ENCODE peak calls at places on chromosomes 2 and 18, in five cellular contexts. One of them, this sample, is unnamed. For H3K4me1, the result is how much of the 10 kb centered on the place peaks cover.

GRCh38 chr2:142041105-142041504 is 89.7 kb downstream of the LRP1B start:
- DNase-seq in stomach: no peak
- DNase-seq in Peyer's patch: no peak
- DNase-seq in vagina: no peak
- DNase-seq in MM.1S: no peak
- DNase-seq in this sample: no peak

GRCh38 chr2:77488141-77488540 is 34.0 kb downstream of the LRRTM4 start:
- DNase-seq in vagina: no peak
- DNase-seq in stomach: no peak
- DNase-seq in Peyer's patch: no peak
- DNase-seq in MM.1S: no peak
- DNase-seq in this sample: no peak

GRCh38 chr2:109435866-109436634 is 177.7 kb downstream of the SEPTIN10 start:
- DNase-seq in MM.1S: no peak
- DNase-seq in Peyer's patch: no peak
- DNase-seq in stomach: no peak
- DNase-seq in vagina: no peak
- DNase-seq in this sample: peak

GRCh38 chr2:123688504-123688903 is 336.6 kb upstream of the CNTNAP5 start:
- DNase-seq in vagina: no peak
- DNase-seq in stomach: no peak
- DNase-seq in Peyer's patch: no peak
- DNase-seq in MM.1S: no peak
- DNase-seq in this sample: no peak

GRCh38 chr18:50947899-50948298 is 19.9 kb upstream of the ELAC1 start:
- DNase-seq in Peyer's patch: no peak
- DNase-seq in stomach: no peak
- DNase-seq in vagina: no peak
- DNase-seq in MM.1S: no peak
- DNase-seq in this sample: no peak

GRCh38 chr2:637406-637776 is 39.8 kb downstream of the TMEM18 start:
- DNase-seq in Peyer's patch: no peak
- DNase-seq in stomach: no peak
- DNase-seq in MM.1S: no peak
- DNase-seq in vagina: peak
- DNase-seq in this sample: no peak

GRCh38 chr2:99775585-99775984 is 285.8 kb upstream of the REV1 start:
- DNase-seq in MM.1S: no peak
- DNase-seq in Peyer's patch: no peak
- DNase-seq in stomach: no peak
- DNase-seq in vagina: no peak
- DNase-seq in this sample: no peak

GRCh38 chr2:44877417-44877816 is 64.1 kb upstream of the SIX3 start:
- DNase-seq in MM.1S: no peak
- DNase-seq in vagina: no peak
- DNase-seq in stomach: no peak
- DNase-seq in Peyer's patch: no peak
- DNase-seq in this sample: no peak

GRCh38 chr2:47208852-47209606 is 53.9 kb upstream of the STPG4 start:
- DNase-seq in vagina: no peak
- DNase-seq in MM.1S: no peak
- DNase-seq in Peyer's patch: no peak
- DNase-seq in stomach: no peak
- DNase-seq in this sample: no peak

GRCh38 chr18:57998461-57998860 is 45.6 kb upstream of the NEDD4L start:
- DNase-seq in stomach: no peak
- DNase-seq in vagina: no peak
- DNase-seq in Peyer's patch: no peak
- DNase-seq in MM.1S: no peak
- DNase-seq in this sample: no peak

GRCh38 chr2:65320042-65320711 is 92.5 kb downstream of the ACTR2 start:
- DNase-seq in stomach: no peak
- DNase-seq in MM.1S: no peak
- DNase-seq in vagina: no peak
- DNase-seq in Peyer's patch: no peak
- DNase-seq in this sample: no peak

GRCh38 chr2:215808996-215809395 is 204.4 kb downstream of the MREG start:
- DNase-seq in vagina: no peak
- DNase-seq in MM.1S: no peak
- DNase-seq in stomach: no peak
- DNase-seq in Peyer's patch: no peak
- DNase-seq in this sample: no peak
- TF ChIP-seq CTCF in vagina: no peak
- TF ChIP-seq CTCF in MM.1S: no peak
- TF ChIP-seq CTCF in stomach: no peak
- TF ChIP-seq CTCF in Peyer's patch: no peak
- TF ChIP-seq CTCF in this sample: no peak

GRCh38 chr2:102032368-102033027 is 40.7 kb downstream of the IL1R2 start:
- DNase-seq in vagina: no peak
- DNase-seq in Peyer's patch: no peak
- DNase-seq in MM.1S: no peak
- DNase-seq in stomach: no peak
- DNase-seq in this sample: no peak

GRCh38 chr2:102033028-102033749 is 41.4 kb downstream of the IL1R2 start:
- DNase-seq in MM.1S: peak
- DNase-seq in vagina: no peak
- DNase-seq in Peyer's patch: peak
- DNase-seq in stomach: peak
- DNase-seq in this sample: peak

GRCh38 chr2:102030855-102031527 is 39.2 kb downstream of the IL1R2 start:
- DNase-seq in stomach: no peak
- DNase-seq in Peyer's patch: no peak
- DNase-seq in vagina: no peak
- DNase-seq in MM.1S: no peak
- DNase-seq in this sample: no peak

GRCh38 chr2:102034683-102035606 is 43.2 kb downstream of the IL1R2 start:
- DNase-seq in vagina: no peak
- DNase-seq in MM.1S: no peak
- DNase-seq in Peyer's patch: no peak
- DNase-seq in stomach: no peak
- DNase-seq in this sample: no peak

DNA sequence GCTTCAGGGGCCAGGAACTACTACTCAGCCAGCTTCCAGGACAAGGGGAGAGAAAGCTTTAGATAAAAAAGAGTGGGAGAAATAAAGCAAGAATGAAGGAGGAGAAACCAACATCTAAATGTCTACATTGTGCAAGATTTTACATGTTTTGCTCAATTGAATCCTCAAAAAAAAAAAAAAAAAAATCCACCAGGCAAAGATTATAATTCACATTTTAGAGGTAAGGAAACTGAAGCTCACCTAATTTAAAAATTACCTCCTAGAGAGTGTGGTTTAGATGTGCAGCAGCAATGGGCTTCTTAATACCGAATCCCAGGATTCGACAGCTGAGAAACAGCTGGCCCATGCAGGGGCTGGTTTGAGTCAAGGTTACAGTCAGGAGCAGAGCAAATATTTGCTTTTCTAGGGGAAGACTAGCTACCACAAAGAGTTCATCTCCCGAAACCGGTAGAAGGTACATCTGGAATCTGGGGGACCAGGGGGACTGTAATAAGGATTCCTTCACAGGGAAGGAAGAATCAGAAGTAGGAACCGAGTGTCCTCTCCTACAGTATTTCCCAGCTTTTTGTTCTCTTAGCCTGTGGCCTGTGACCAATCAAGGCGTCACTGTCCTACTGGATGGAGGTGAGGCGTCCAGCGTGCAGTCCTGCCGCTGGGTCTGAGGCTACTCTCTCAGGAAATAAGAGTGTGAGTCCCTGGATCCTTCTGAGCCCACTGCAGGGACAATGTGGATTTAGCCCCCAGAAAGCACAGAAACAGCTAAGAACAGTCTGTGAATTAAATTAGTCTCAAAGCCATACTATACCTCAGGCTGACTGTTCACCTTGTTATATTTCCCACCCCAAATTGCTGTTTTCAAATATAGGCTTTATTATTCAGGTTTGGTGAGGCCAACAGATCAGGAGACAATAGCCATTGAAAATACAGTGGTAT is 42.3 kb downstream of the IL1R2 start:
- DNase-seq in Peyer's patch: no peak
- DNase-seq in stomach: no peak
- DNase-seq in MM.1S: no peak
- DNase-seq in vagina: no peak
- DNase-seq in this sample: no peak
- H3K4me1 ChIP-seq in Peyer's patch: under half
- H3K4me1 ChIP-seq in stomach: under half
- H3K4me1 ChIP-seq in MM.1S: under half
- H3K4me1 ChIP-seq in vagina: half or more
- H3K4me1 ChIP-seq in this sample: under half

DNA sequence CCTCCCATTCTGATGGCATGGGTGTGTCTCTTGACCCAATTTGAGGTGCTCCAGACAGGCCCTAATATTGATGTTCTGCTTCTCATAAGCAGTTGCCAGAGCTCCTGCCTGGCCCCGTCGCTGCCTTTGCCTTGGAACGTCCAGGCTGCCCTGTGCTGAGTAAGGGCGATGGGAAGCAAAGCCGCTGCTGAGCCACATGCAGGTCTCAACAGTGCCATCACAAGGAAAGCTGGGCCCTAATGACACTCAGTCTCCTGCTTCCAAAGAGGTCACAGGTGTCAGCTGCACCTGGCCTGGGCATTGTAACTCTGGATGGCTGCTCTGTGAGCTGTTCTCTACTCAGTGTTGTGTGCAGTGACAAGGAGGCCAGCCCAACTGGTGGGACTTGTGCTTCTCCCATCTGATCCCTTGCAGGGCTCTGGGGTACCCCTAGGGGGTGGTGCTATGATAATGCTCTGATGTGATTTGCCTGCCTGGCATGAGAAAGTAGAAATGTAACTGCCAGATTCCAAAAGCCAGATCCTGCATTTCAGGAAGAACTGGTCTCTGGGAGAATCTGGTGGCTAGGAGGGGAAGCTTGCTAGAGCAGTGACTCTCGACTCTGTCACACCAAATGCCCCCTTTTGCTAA is 8.7 kb downstream of the TTC39C start:
- DNase-seq in Peyer's patch: no peak
- DNase-seq in stomach: no peak
- DNase-seq in MM.1S: no peak
- DNase-seq in vagina: no peak
- DNase-seq in this sample: no peak
- TF ChIP-seq CTCF in Peyer's patch: no peak
- TF ChIP-seq CTCF in stomach: no peak
- TF ChIP-seq CTCF in MM.1S: no peak
- TF ChIP-seq CTCF in vagina: no peak
- TF ChIP-seq CTCF in this sample: no peak

GRCh38 chr2:127805491-127805890 is 5.5 kb downstream of the WDR33 start:
- DNase-seq in vagina: no peak
- DNase-seq in stomach: no peak
- DNase-seq in MM.1S: peak
- DNase-seq in Peyer's patch: no peak
- DNase-seq in this sample: no peak

GRCh38 chr2:127811397-127811860 is 458 bp upstream of the WDR33 start:
- DNase-seq in stomach: no peak
- DNase-seq in Peyer's patch: no peak
- DNase-seq in MM.1S: no peak
- DNase-seq in vagina: no peak
- DNase-seq in this sample: no peak

GRCh38 chr2:127810637-127811396 is at the start of gene WDR33:
- DNase-seq in Peyer's patch: peak
- DNase-seq in vagina: no peak
- DNase-seq in stomach: peak
- DNase-seq in MM.1S: peak
- DNase-seq in this sample: peak

GRCh38 chr2:127810156-127810636 is 775 bp downstream of the WDR33 start:
- DNase-seq in vagina: no peak
- DNase-seq in Peyer's patch: peak
- DNase-seq in MM.1S: no peak
- DNase-seq in stomach: no peak
- DNase-seq in this sample: no peak

GRCh38 chr2:127807678-127808353 is 3.2 kb downstream of the WDR33 start:
- DNase-seq in vagina: no peak
- DNase-seq in stomach: no peak
- DNase-seq in MM.1S: no peak
- DNase-seq in Peyer's patch: no peak
- DNase-seq in this sample: no peak
- H3K4me1 ChIP-seq in vagina: half or more
- H3K4me1 ChIP-seq in stomach: under half
- H3K4me1 ChIP-seq in MM.1S: under half
- H3K4me1 ChIP-seq in Peyer's patch: under half
- H3K4me1 ChIP-seq in this sample: under half

DNA sequence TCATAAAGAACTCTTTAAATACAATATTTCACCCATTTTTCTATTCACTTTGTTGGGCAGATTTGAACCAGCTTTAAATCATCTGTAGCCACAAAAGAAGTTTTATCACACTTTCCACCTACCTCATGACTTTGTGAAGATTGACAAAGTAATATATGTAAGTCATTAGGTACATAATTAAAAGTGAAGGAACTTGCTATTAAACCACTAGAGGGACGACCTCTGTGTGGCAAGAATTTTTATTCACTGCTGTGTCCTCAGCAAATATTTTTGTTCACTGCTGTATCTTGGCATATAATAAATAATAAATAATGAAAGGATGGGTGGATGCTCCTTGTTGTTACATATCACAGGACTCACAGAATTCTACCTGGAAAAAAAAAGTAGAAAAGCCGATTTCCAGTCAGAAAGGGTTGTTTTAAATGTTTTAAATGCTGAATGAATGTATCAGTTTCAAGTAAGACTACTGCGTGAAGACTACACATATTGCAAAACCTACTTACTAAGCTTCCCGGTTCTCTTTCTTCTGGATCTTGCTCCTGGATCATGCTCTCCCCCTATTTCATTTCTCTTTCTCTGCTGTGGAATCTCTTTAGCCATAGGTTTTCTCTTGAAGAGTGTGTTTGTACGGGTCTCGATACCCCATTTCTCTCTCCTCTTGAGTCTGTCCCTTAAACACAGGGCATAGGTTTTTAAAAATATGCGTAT is 44.8 kb downstream of the KCMF1 start:
- DNase-seq in stomach: no peak
- DNase-seq in MM.1S: no peak
- DNase-seq in Peyer's patch: no peak
- DNase-seq in vagina: no peak
- DNase-seq in this sample: no peak
- TF ChIP-seq CTCF in stomach: no peak
- TF ChIP-seq CTCF in MM.1S: no peak
- TF ChIP-seq CTCF in Peyer's patch: peak
- TF ChIP-seq CTCF in vagina: no peak
- TF ChIP-seq CTCF in this sample: no peak

DNA sequence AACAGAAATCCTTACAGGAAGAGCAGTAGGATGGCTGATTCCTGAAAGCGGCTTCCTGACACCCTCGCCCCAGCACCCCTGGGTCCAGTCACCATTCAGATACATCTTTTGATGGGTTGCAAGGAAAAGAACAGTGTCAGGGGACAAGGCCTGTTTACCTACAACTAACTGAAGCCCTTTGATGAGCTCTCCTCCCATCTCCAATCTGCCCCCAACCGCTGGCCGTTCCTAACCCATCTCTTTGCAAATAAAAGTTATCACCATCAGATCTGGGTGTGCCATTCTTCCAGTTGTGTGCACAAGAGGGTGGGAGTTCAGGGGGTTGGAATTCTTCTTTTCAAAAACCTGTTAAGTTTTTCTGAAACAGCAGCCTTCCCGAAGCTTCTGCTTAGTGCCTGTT is 48.9 kb downstream of the ARL4C start:
- DNase-seq in vagina: no peak
- DNase-seq in MM.1S: no peak
- DNase-seq in Peyer's patch: no peak
- DNase-seq in stomach: no peak
- DNase-seq in this sample: no peak
- H3K4me1 ChIP-seq in vagina: under half
- H3K4me1 ChIP-seq in MM.1S: under half
- H3K4me1 ChIP-seq in Peyer's patch: under half
- H3K4me1 ChIP-seq in stomach: under half
- H3K4me1 ChIP-seq in this sample: under half

GRCh38 chr18:10682368-10682714 is 156.5 kb downstream of the NAPG start:
- DNase-seq in Peyer's patch: no peak
- DNase-seq in stomach: no peak
- DNase-seq in MM.1S: no peak
- DNase-seq in vagina: no peak
- DNase-seq in this sample: no peak
- TF ChIP-seq CTCF in Peyer's patch: no peak
- TF ChIP-seq CTCF in stomach: no peak
- TF ChIP-seq CTCF in MM.1S: peak
- TF ChIP-seq CTCF in vagina: no peak
- TF ChIP-seq CTCF in this sample: no peak